ENCODE peak calls at places on chromosome 19, in nine cellular contexts. U is neural progenitor cell, L is GM23338, P is heart right ventricle, O is cardiac muscle cell, K is mesenchymal stem cell, Q is uterus, C is A549, T is lung. F is an unnamed sample. For H3K4me1, the result is how much of the 10 kb centered on the place peaks cover.

GRCh38 chr19:7242601-7243258 is 51.5 kb downstream of the INSR start:
- DNase-seq in U (no peak), L (no peak), P (peak), O (no peak), K (peak), Q (peak), C (no peak), T (no peak), F (no peak)

GRCh38 chr19:41521860-41522555 is 54.0 kb upstream of the CEACAM21 start:
- DNase-seq in U (peak), L (peak), P (no peak), O (peak), K (no peak), Q (no peak), C (no peak), T (no peak), F (peak)

GRCh38 chr19:49363265-49364082 is at the start of gene DKKL1:
- DNase-seq in U (peak), L (peak), P (peak), O (peak), K (peak), Q (peak), C (peak), T (peak), F (peak)

GRCh38 chr19:54644056-54644455 is 13.8 kb downstream of the LILRB1 start:
- DNase-seq in U (no peak), L (no peak), P (peak), O (no peak), K (no peak), Q (no peak), C (no peak), T (peak), F (no peak)

GRCh38 chr19:14446336-14447036 is 13.4 kb downstream of the PKN1 start:
- DNase-seq in U (no peak), L (no peak), P (no peak), O (no peak), K (no peak), Q (no peak), C (no peak), T (no peak), F (no peak)

GRCh38 chr19:19526581-19527370 is 1.9 kb upstream of the YJEFN3 start:
- DNase-seq in U (no peak), L (no peak), P (no peak), O (no peak), K (no peak), Q (no peak), C (no peak), T (no peak), F (no peak)

GRCh38 chr19:32058131-32058530 is 287.3 kb upstream of the ZNF507 start:
- DNase-seq in U (no peak), L (no peak), P (no peak), O (no peak), K (no peak), Q (no peak), C (no peak), T (no peak), F (no peak)

GRCh38 chr19:1860133-1860775 is 3.1 kb downstream of the KLF16 start:
- DNase-seq in U (peak), L (peak), P (peak), O (peak), K (peak), Q (peak), C (no peak), T (no peak), F (peak)

GRCh38 chr19:17281391-17282304 is at the start of gene ANKLE1:
- DNase-seq in U (peak), L (peak), P (no peak), O (peak), K (no peak), Q (no peak), C (no peak), T (no peak), F (no peak)

GRCh38 chr19:570315-570714 is 2.1 kb upstream of the BSG start:
- DNase-seq in U (no peak), L (no peak), P (no peak), O (no peak), K (no peak), Q (no peak), C (no peak), T (no peak), F (peak)

GRCh38 chr19:16371540-16371986 is 46.9 kb downstream of the KLF2 start:
- DNase-seq in U (no peak), L (no peak), P (peak), O (no peak), K (no peak), Q (no peak), C (no peak), T (peak), F (peak)

GRCh38 chr19:51480590-51480989 is 2.3 kb downstream of the CEACAM18 start:
- DNase-seq in U (peak), L (peak), P (no peak), O (peak), K (no peak), Q (no peak), C (no peak), T (no peak), F (no peak)

GRCh38 chr19:10762656-10763055 is 44.8 kb downstream of the DNM2 start:
- DNase-seq in U (no peak), L (peak), P (peak), O (no peak), K (no peak), Q (no peak), C (no peak), T (no peak), F (no peak)

GRCh38 chr19:35160629-35161433 is 6.3 kb downstream of the FXYD5 start:
- DNase-seq in U (no peak), L (no peak), P (no peak), O (no peak), K (no peak), Q (no peak), C (no peak), T (no peak), F (no peak)

DNA sequence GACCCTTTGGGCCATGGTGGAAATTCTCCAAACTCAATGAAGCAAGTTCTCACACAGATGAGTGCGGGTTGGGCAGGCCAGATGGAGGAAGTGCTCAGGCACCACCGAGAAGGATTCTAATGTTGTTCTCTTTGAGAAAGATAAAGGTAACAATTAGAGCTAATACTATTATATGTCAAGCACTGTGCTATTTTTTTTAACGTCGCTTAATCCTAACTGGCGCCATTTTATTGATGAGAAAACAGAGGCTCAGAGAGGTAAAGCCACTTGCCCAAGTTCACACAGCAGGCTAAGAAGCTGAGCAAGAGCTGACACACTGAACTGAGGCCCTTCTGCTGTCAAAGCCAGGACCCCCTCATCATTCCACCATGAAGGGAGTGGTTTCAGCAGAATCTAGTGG is 1.0 kb downstream of the FBL start:
- DNase-seq in U (no peak), L (no peak), P (no peak), O (no peak), K (no peak), Q (no peak), C (no peak), T (no peak), F (no peak)
- H3K4me1 ChIP-seq in U (under half), L (under half), P (under half), O (under half), K (under half), Q (under half), C (under half), T (under half), F (under half)

GRCh38 chr19:5800361-5801270 is 4.3 kb upstream of the NRTN start:
- DNase-seq in U (no peak), L (no peak), P (no peak), O (no peak), K (no peak), Q (no peak), C (no peak), T (no peak), F (no peak)
- H3K4me1 ChIP-seq in U (under half), L (under half), P (under half), O (under half), K (under half), Q (under half), C (under half), T (under half), F (under half)

GRCh38 chr19:4371209-4371897 is 28.0 kb downstream of the MPND start:
- DNase-seq in U (no peak), L (no peak), P (no peak), O (no peak), K (no peak), Q (no peak), C (no peak), T (no peak), F (peak)
- H3K4me1 ChIP-seq in U (under half), L (under half), P (half or more), O (under half), K (half or more), Q (under half), C (under half), T (under half), F (half or more)

GRCh38 chr19:3124630-3125029 is 11.2 kb upstream of the GNA15 start:
- DNase-seq in U (no peak), L (no peak), P (no peak), O (no peak), K (no peak), Q (no peak), C (no peak), T (no peak), F (no peak)
- H3K4me1 ChIP-seq in U (under half), L (under half), P (under half), O (under half), K (under half), Q (under half), C (under half), T (under half), F (under half)

GRCh38 chr19:43783636-43784035 is 2.9 kb upstream of the KCNN4 start:
- DNase-seq in U (no peak), L (no peak), P (no peak), O (no peak), K (no peak), Q (no peak), C (no peak), T (no peak), F (no peak)

GRCh38 chr19:43782311-43782660 is 1.5 kb upstream of the KCNN4 start:
- DNase-seq in U (no peak), L (no peak), P (no peak), O (no peak), K (no peak), Q (no peak), C (no peak), T (no peak), F (no peak)

GRCh38 chr19:43784251-43784980 is 3.6 kb upstream of the KCNN4 start:
- DNase-seq in U (no peak), L (no peak), P (no peak), O (no peak), K (peak), Q (no peak), C (peak), T (no peak), F (no peak)

GRCh38 chr19:43781630-43782310 is 997 bp upstream of the KCNN4 start:
- DNase-seq in U (no peak), L (no peak), P (no peak), O (no peak), K (no peak), Q (no peak), C (no peak), T (no peak), F (no peak)

DNA sequence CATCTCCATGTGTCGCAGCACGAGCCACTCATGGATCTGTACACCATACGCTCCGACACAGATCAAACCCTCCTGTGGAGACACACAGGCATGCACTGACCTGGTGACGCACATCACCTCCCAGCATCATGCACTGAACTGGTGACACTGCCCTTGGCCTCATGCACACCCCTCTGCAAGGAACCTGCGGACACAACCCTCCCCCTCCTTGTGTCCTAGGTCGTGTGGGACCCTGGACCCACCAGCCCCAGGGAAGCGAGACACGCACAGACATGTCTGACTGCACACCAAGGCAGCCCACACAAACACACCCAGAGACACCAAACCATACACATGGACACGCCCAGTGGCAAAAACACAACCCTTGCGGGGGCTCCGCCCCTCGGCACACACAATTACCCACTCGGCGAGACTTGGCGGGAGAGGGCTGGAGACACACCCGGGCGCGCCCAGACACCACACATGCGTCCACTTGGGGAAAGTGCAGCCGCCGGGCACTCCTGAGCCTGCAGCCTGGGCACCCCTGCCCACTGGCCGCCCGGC is 2.0 kb upstream of the KCNN4 start:
- DNase-seq in U (no peak), L (no peak), P (no peak), O (no peak), K (no peak), Q (no peak), C (no peak), T (no peak), F (no peak)
- H3K4me1 ChIP-seq in U (under half), L (under half), P (under half), O (under half), K (under half), Q (under half), C (half or more), T (under half), F (under half)

DNA sequence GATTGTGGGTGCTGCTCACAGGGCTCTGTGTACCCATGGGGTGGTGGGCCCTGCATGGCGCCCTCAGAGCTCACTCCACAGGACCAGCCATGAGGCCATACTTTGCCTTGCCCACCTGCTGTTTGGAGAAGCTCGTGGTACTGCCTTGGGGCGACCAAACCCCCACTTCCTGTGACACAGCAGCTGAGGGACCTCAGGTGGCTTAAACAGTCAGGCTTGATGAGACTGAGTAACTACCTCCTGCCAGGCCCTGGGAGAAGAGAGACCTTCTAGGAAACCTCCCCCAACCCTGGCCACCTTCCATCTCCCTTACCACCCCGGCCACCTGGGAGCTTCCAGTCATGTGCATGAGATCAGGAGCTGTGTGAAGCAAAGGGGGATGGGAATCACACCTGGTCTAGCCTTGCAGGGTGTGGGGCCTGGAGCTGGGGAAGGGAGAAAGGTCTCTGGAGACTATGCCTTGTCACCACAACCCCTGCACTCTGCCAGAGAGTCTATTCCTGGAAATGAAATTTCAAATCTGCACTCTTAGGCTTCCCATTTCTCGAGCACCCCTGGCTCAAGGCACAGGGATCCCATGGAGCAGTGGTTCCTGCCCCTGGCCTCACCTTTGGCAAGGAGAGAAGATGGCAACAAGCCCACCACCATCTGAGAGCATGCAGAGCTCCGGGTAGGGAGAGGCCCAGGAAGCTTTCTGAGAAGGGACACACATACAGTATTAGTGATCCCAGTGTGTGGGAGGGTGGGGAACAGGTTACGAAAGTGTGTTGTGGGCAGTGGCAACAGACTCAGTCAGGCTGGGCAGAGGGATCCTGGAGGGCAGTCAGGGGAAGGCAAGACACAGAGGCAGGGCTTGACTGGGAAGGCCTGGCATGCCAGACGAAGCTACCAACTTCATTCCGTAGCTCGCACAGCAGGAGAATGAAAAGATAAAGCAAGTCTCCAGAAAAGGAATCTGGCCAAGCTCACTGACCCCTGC is 125.0 kb downstream of the URI1 start:
- DNase-seq in U (no peak), L (no peak), P (no peak), O (no peak), K (no peak), Q (no peak), C (no peak), T (no peak), F (no peak)
- H3K4me1 ChIP-seq in U (under half), L (under half), P (under half), O (under half), K (under half), Q (under half), C (under half), T (under half), F (under half)

GRCh38 chr19:38671654-38672053 is 24.2 kb downstream of the ACTN4 start:
- DNase-seq in U (no peak), L (no peak), P (no peak), O (no peak), K (no peak), Q (no peak), C (no peak), T (no peak), F (no peak)
- H3K4me1 ChIP-seq in U (under half), L (half or more), P (half or more), O (half or more), K (under half), Q (under half), C (half or more), T (half or more), F (half or more)

GRCh38 chr19:45445139-45445538 is 21.4 kb upstream of the ERCC1 start:
- DNase-seq in U (no peak), L (no peak), P (no peak), O (no peak), K (no peak), Q (no peak), C (no peak), T (no peak), F (no peak)
- H3K4me1 ChIP-seq in U (under half), L (under half), P (under half), O (under half), K (under half), Q (under half), C (under half), T (under half), F (under half)

GRCh38 chr19:38684078-38684861 is 36.8 kb downstream of the ACTN4 start:
- DNase-seq in U (no peak), L (no peak), P (no peak), O (no peak), K (peak), Q (peak), C (peak), T (peak), F (no peak)

GRCh38 chr19:38682872-38683392 is 35.5 kb downstream of the ACTN4 start:
- DNase-seq in U (no peak), L (no peak), P (no peak), O (no peak), K (peak), Q (no peak), C (no peak), T (no peak), F (no peak)

GRCh38 chr19:38684862-38685665 is 37.6 kb downstream of the ACTN4 start:
- DNase-seq in U (peak), L (no peak), P (no peak), O (no peak), K (no peak), Q (no peak), C (no peak), T (no peak), F (no peak)

GRCh38 chr19:38682195-38682867 is 34.9 kb downstream of the ACTN4 start:
- DNase-seq in U (no peak), L (no peak), P (no peak), O (no peak), K (no peak), Q (no peak), C (no peak), T (no peak), F (no peak)

DNA sequence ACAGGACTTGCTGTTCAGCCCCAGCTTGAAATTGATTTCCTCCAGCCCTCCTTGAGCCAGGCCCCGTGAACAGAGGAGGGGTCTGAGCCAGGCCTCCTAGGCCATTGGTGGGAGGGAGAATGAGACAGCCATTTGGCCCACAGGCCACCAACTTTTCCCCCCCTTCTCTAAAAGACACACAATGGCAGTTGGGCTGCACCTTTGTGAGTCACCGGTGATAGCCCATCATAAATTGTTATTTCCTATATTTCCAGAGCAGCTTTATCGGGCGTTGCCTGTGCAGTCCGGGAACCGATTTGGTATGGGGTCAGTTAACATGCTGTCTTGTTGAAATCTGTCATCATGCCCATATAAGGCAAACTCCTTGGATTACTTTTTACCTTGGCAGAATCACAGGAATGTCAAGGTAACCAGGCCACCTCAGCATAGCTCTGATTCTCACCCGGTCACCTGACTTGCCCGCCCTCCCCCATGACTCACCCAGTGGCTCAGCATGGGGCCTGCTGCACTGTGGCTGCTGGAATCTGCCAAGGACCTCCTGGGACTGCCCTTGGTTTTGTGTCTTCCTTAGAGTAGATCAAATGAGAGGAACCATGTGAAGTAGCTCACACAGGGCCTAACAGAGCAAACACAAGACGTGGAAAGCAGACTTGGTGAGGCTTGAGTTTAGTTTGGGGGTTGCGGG is 36.1 kb downstream of the ACTN4 start:
- DNase-seq in U (peak), L (peak), P (peak), O (peak), K (peak), Q (peak), C (peak), T (peak), F (peak)
- H3K4me1 ChIP-seq in U (under half), L (under half), P (half or more), O (under half), K (half or more), Q (under half), C (half or more), T (under half), F (half or more)

DNA sequence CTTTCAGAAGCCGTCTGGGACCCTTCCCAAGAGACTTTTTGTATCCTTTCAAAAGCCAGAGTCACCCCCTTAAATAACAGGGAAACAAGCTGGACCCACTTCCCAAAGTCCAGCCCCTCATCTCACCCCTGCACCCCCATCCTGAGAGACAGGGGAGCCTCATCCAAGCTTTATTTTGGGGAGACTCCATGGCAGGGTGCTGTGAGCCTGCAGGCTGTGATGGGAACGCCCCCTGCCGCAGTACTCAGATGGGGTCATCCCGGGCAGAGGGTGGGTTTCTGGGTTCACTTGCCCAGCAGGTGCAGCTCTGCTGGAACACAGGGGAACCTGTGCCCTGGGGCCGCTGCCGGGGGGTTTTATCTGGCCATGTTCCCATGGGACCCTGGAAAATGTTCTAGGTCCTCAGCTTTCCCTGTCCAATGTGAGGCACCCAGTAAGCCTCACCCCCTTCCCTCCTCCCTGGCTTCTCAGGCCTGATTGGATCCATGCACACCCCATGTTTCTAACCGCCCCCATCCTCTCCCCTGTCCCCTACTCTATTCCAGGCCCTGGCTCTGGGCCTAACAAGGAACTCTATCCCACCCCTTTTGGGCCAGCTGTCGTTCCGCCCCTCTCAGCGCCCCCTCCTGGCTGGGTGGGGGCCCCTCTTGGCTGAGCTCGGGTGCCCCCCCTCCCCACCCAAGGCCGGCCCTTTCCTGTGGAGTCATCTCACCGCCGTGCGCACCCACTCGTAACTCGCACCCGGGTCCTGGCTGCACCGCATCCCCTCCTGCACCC is 1.0 kb downstream of the HIF3A start:
- DNase-seq in U (peak), L (no peak), P (peak), O (no peak), K (peak), Q (peak), C (no peak), T (peak), F (peak)
- H3K4me1 ChIP-seq in U (under half), L (under half), P (half or more), O (under half), K (under half), Q (under half), C (under half), T (under half), F (under half)